ENCODE peak calls at places on chromosomes 11 and 22, in seven cellular contexts. One of them, this sample, is unnamed.

GRCh38 chr22:30731658-30732057 is 37.0 kb downstream of the OSBP2 start:
- DNase-seq in HepG2: no peak
- DNase-seq in substantia nigra: no peak
- DNase-seq in esophagus squamous epithelium: no peak
- DNase-seq in ovary: no peak
- DNase-seq in CD8-positive, alpha-beta T cell: no peak
- DNase-seq in A673: no peak
- DNase-seq in this sample: no peak

GRCh38 chr11:77467993-77468392 is 5.9 kb downstream of the PAK1 start:
- DNase-seq in CD8-positive, alpha-beta T cell: no peak
- DNase-seq in HepG2: no peak
- DNase-seq in A673: peak
- DNase-seq in ovary: no peak
- DNase-seq in esophagus squamous epithelium: no peak
- DNase-seq in substantia nigra: no peak
- DNase-seq in this sample: no peak

GRCh38 chr11:269146-269890 is 8.9 kb upstream of the NLRP6 start:
- DNase-seq in CD8-positive, alpha-beta T cell: no peak
- DNase-seq in ovary: no peak
- DNase-seq in HepG2: peak
- DNase-seq in esophagus squamous epithelium: no peak
- DNase-seq in substantia nigra: no peak
- DNase-seq in A673: no peak
- DNase-seq in this sample: no peak

GRCh38 chr22:40782521-40782920 is 36.6 kb downstream of the SLC25A17 start:
- DNase-seq in substantia nigra: no peak
- DNase-seq in HepG2: no peak
- DNase-seq in CD8-positive, alpha-beta T cell: no peak
- DNase-seq in A673: no peak
- DNase-seq in esophagus squamous epithelium: no peak
- DNase-seq in ovary: no peak
- DNase-seq in this sample: no peak

GRCh38 chr22:37804886-37805857 is 2.6 kb upstream of the GCAT start:
- DNase-seq in esophagus squamous epithelium: no peak
- DNase-seq in A673: peak
- DNase-seq in HepG2: peak
- DNase-seq in substantia nigra: peak
- DNase-seq in ovary: peak
- DNase-seq in CD8-positive, alpha-beta T cell: peak
- DNase-seq in this sample: peak

GRCh38 chr11:61338783-61339489 is 5.9 kb downstream of the TKFC start:
- DNase-seq in ovary: peak
- DNase-seq in CD8-positive, alpha-beta T cell: no peak
- DNase-seq in A673: no peak
- DNase-seq in esophagus squamous epithelium: no peak
- DNase-seq in HepG2: no peak
- DNase-seq in substantia nigra: no peak
- DNase-seq in this sample: peak

GRCh38 chr22:43205261-43205691 is 18.3 kb upstream of the TTLL12 start:
- DNase-seq in ovary: no peak
- DNase-seq in A673: no peak
- DNase-seq in substantia nigra: no peak
- DNase-seq in CD8-positive, alpha-beta T cell: no peak
- DNase-seq in HepG2: no peak
- DNase-seq in esophagus squamous epithelium: no peak
- DNase-seq in this sample: no peak

GRCh38 chr22:42857845-42858481 is 890 bp upstream of the ARFGAP3 start:
- DNase-seq in CD8-positive, alpha-beta T cell: no peak
- DNase-seq in HepG2: peak
- DNase-seq in A673: no peak
- DNase-seq in substantia nigra: no peak
- DNase-seq in esophagus squamous epithelium: no peak
- DNase-seq in ovary: peak
- DNase-seq in this sample: no peak

GRCh38 chr11:8988329-8989234 is 15.2 kb downstream of the NRIP3 start:
- DNase-seq in A673: no peak
- DNase-seq in CD8-positive, alpha-beta T cell: no peak
- DNase-seq in substantia nigra: no peak
- DNase-seq in ovary: no peak
- DNase-seq in esophagus squamous epithelium: no peak
- DNase-seq in HepG2: no peak
- DNase-seq in this sample: no peak

GRCh38 chr22:37202706-37203105 is 9.6 kb downstream of the SSTR3 start:
- DNase-seq in esophagus squamous epithelium: no peak
- DNase-seq in ovary: no peak
- DNase-seq in HepG2: no peak
- DNase-seq in substantia nigra: no peak
- DNase-seq in CD8-positive, alpha-beta T cell: no peak
- DNase-seq in A673: no peak
- DNase-seq in this sample: no peak

GRCh38 chr11:12376259-12376971 is 956 bp upstream of the PARVA start:
- DNase-seq in substantia nigra: no peak
- DNase-seq in ovary: peak
- DNase-seq in esophagus squamous epithelium: no peak
- DNase-seq in HepG2: no peak
- DNase-seq in CD8-positive, alpha-beta T cell: no peak
- DNase-seq in A673: peak
- DNase-seq in this sample: no peak
- H3K27ac ChIP-seq in substantia nigra: no peak
- H3K27ac ChIP-seq in ovary: peak
- H3K27ac ChIP-seq in esophagus squamous epithelium: peak
- H3K27ac ChIP-seq in HepG2: no peak
- H3K27ac ChIP-seq in CD8-positive, alpha-beta T cell: no peak
- H3K27ac ChIP-seq in A673: no peak
- H3K27ac ChIP-seq in this sample: peak

GRCh38 chr11:110711776-110712642 is at the start of gene ARHGAP20:
- DNase-seq in CD8-positive, alpha-beta T cell: peak
- DNase-seq in A673: peak
- DNase-seq in HepG2: peak
- DNase-seq in esophagus squamous epithelium: no peak
- DNase-seq in substantia nigra: no peak
- DNase-seq in ovary: peak
- DNase-seq in this sample: peak
- H3K27ac ChIP-seq in CD8-positive, alpha-beta T cell: no peak
- H3K27ac ChIP-seq in A673: peak
- H3K27ac ChIP-seq in HepG2: no peak
- H3K27ac ChIP-seq in esophagus squamous epithelium: peak
- H3K27ac ChIP-seq in substantia nigra: peak
- H3K27ac ChIP-seq in ovary: peak
- H3K27ac ChIP-seq in this sample: peak

GRCh38 chr11:65431452-65432132 is 9.0 kb downstream of the NEAT1 start:
- DNase-seq in ovary: no peak
- DNase-seq in A673: no peak
- DNase-seq in HepG2: no peak
- DNase-seq in CD8-positive, alpha-beta T cell: no peak
- DNase-seq in substantia nigra: no peak
- DNase-seq in esophagus squamous epithelium: no peak
- DNase-seq in this sample: no peak

GRCh38 chr11:65433657-65434056 is 11.1 kb downstream of the NEAT1 start:
- DNase-seq in HepG2: no peak
- DNase-seq in esophagus squamous epithelium: no peak
- DNase-seq in CD8-positive, alpha-beta T cell: no peak
- DNase-seq in ovary: no peak
- DNase-seq in A673: no peak
- DNase-seq in substantia nigra: no peak
- DNase-seq in this sample: no peak

GRCh38 chr11:65434057-65434666 is 11.6 kb downstream of the NEAT1 start:
- DNase-seq in ovary: no peak
- DNase-seq in CD8-positive, alpha-beta T cell: no peak
- DNase-seq in esophagus squamous epithelium: no peak
- DNase-seq in A673: no peak
- DNase-seq in substantia nigra: no peak
- DNase-seq in HepG2: no peak
- DNase-seq in this sample: peak

GRCh38 chr11:65432133-65432650 is 9.6 kb downstream of the NEAT1 start:
- DNase-seq in CD8-positive, alpha-beta T cell: no peak
- DNase-seq in esophagus squamous epithelium: no peak
- DNase-seq in substantia nigra: no peak
- DNase-seq in HepG2: no peak
- DNase-seq in ovary: no peak
- DNase-seq in A673: no peak
- DNase-seq in this sample: no peak

DNA sequence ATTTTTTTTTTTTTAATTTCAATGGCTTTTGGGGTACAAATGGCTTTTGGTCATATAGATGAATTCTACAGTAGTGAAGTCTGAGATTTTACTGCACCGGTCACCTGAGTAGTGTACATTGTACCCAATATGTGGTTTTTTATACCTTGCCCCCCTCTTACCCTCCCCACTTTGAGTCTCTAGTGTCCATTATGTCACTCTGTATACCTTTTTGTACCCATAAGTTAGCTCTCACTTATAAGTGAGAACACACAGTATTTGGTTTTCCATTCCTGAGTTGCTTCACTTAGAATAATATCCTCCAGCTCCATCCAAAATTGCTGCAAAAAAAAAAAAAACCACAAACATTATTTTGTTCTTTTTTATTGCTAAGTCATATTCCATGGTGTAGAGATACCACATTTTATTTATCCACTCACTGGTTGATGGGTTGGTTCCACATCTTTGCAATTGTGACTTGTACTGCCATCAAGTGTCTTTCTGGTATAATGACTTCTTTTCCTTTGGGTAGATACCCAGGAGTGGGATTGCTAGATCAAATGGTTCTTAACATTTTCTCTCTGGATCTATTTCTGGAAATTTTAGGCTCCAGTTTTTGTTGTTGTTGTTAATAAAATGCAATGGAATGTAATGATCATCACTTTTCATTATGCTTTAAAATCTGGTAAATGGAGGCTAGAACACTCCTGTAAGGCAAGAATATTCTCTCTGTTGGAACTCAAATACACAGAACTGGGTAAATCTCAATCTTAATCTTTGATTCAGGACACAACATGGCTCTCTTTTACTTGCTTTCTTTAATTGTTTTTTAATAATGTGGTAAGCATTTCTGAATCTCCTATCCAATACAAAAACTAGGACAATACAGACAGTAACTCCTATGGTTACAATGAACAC is 10.3 kb downstream of the NEAT1 start:
- DNase-seq in ovary: no peak
- DNase-seq in esophagus squamous epithelium: no peak
- DNase-seq in A673: peak
- DNase-seq in CD8-positive, alpha-beta T cell: no peak
- DNase-seq in HepG2: no peak
- DNase-seq in substantia nigra: no peak
- DNase-seq in this sample: no peak
- H3K27ac ChIP-seq in ovary: no peak
- H3K27ac ChIP-seq in esophagus squamous epithelium: peak
- H3K27ac ChIP-seq in A673: no peak
- H3K27ac ChIP-seq in CD8-positive, alpha-beta T cell: no peak
- H3K27ac ChIP-seq in HepG2: no peak
- H3K27ac ChIP-seq in substantia nigra: no peak
- H3K27ac ChIP-seq in this sample: peak

DNA sequence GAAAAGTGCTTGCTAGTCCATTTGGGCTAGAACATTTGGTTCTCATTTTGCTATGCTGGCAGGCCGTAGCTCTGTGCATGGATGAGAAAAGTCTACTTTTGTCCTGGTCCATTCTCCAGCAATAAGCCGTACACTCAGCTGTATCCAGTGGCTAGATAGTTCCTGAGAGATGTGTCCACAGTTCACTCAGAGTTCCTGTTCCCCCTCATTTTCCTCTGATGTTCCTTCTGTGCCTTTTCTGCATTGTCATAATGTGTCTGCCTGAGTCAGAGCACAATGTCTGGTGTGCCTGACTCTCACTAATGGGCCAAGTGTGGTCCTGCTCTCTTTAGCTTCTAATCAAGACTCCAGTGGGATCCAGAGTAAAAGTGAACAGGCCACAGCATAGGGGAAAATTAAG is 215.7 kb upstream of the CTSC start:
- DNase-seq in esophagus squamous epithelium: no peak
- DNase-seq in ovary: no peak
- DNase-seq in substantia nigra: no peak
- DNase-seq in A673: no peak
- DNase-seq in HepG2: no peak
- DNase-seq in CD8-positive, alpha-beta T cell: no peak
- DNase-seq in this sample: no peak
- H3K27ac ChIP-seq in esophagus squamous epithelium: no peak
- H3K27ac ChIP-seq in ovary: no peak
- H3K27ac ChIP-seq in substantia nigra: no peak
- H3K27ac ChIP-seq in A673: no peak
- H3K27ac ChIP-seq in HepG2: no peak
- H3K27ac ChIP-seq in CD8-positive, alpha-beta T cell: no peak
- H3K27ac ChIP-seq in this sample: no peak

DNA sequence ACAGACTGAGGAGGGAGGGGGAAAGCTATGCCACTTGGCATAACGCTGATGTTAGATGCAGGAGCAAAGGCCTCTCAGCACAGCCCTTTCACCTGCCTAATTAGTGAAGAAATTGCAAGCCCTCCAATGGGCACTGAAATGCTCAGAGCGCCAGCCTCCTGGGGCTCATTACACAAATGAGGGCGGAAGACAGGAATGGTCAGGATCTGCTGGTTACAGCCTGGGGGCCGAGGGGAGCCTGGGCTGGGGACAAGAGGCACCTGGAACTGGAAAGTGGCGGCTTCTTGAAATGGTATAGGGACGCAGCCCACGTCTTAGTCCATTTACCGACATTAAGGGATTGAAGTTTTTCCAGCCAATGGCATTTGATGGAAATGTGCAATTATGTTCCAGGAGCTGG is 50.2 kb upstream of the PLET1 start:
- DNase-seq in HepG2: no peak
- DNase-seq in esophagus squamous epithelium: no peak
- DNase-seq in CD8-positive, alpha-beta T cell: no peak
- DNase-seq in ovary: no peak
- DNase-seq in A673: no peak
- DNase-seq in substantia nigra: no peak
- DNase-seq in this sample: no peak
- H3K27ac ChIP-seq in HepG2: no peak
- H3K27ac ChIP-seq in esophagus squamous epithelium: no peak
- H3K27ac ChIP-seq in CD8-positive, alpha-beta T cell: no peak
- H3K27ac ChIP-seq in ovary: no peak
- H3K27ac ChIP-seq in A673: no peak
- H3K27ac ChIP-seq in substantia nigra: no peak
- H3K27ac ChIP-seq in this sample: no peak

GRCh38 chr11:76131585-76131984 is 74.7 kb downstream of the WNT11 start:
- DNase-seq in HepG2: no peak
- DNase-seq in esophagus squamous epithelium: no peak
- DNase-seq in CD8-positive, alpha-beta T cell: no peak
- DNase-seq in substantia nigra: no peak
- DNase-seq in A673: no peak
- DNase-seq in ovary: no peak
- DNase-seq in this sample: no peak
- H3K27ac ChIP-seq in HepG2: no peak
- H3K27ac ChIP-seq in esophagus squamous epithelium: no peak
- H3K27ac ChIP-seq in CD8-positive, alpha-beta T cell: no peak
- H3K27ac ChIP-seq in substantia nigra: no peak
- H3K27ac ChIP-seq in A673: no peak
- H3K27ac ChIP-seq in ovary: no peak
- H3K27ac ChIP-seq in this sample: peak